ENCODE peak calls at places on chromosomes 4 and X, in eight cellular contexts. R is Peyer's patch, M is uterus, B is lung, J is tibial artery, X is ovary, I is gastrocnemius medialis, W is stomach. L is an unnamed sample. For H3K4me1, the result is how much of the 10 kb centered on the place peaks cover.

GRCh38 chr4:151418385-151418784 is 9.4 kb downstream of the FHIP1A start:
- DNase-seq in W (no peak), X (no peak), I (no peak), R (no peak), M (no peak), J (no peak), B (no peak), L (peak)

GRCh38 chrX:130874751-130875150 is 28.3 kb downstream of the ENOX2 start:
- DNase-seq in R (no peak), M (no peak), B (no peak), I (no peak), X (no peak), J (no peak), W (no peak), L (no peak)

GRCh38 chrX:40176256-40176978 is 78.7 kb upstream of the BCOR start:
- DNase-seq in W (peak), M (peak), J (peak), B (peak), X (peak), R (peak), I (peak), L (peak)

GRCh38 chrX:19785647-19786046 is 101.8 kb downstream of the SH3KBP1 start:
- DNase-seq in M (no peak), B (no peak), X (no peak), I (no peak), R (no peak), W (no peak), J (no peak), L (no peak)

GRCh38 chr4:70754470-70754869 is 32.7 kb downstream of the RUFY3 start:
- DNase-seq in W (no peak), I (no peak), M (no peak), X (no peak), B (no peak), R (no peak), J (no peak), L (no peak)

GRCh38 chr4:74283614-74284013 is 24.7 kb upstream of the EPGN start:
- DNase-seq in W (no peak), B (no peak), X (no peak), R (no peak), M (no peak), J (no peak), I (no peak), L (no peak)

GRCh38 chr4:172995704-172996103 is 172.9 kb upstream of the GALNT7 start:
- DNase-seq in R (no peak), J (no peak), X (no peak), M (no peak), B (no peak), I (no peak), W (no peak), L (no peak)

GRCh38 chr4:11505225-11505971 is 76.7 kb upstream of the HS3ST1 start:
- DNase-seq in J (no peak), X (no peak), I (no peak), R (peak), W (peak), B (no peak), M (no peak), L (no peak)

GRCh38 chr4:61332671-61333070 is 132.5 kb downstream of the ADGRL3 start:
- DNase-seq in B (no peak), I (no peak), M (no peak), X (no peak), J (no peak), W (no peak), R (no peak), L (no peak)

GRCh38 chr4:119110121-119110520 is 25.5 kb upstream of the MYOZ2 start:
- DNase-seq in B (no peak), M (no peak), W (no peak), R (no peak), X (no peak), I (no peak), J (no peak), L (no peak)

GRCh38 chr4:156971623-156972369 is at the start of gene PDGFC:
- DNase-seq in I (peak), M (peak), R (peak), X (peak), B (peak), J (peak), W (peak), L (peak)

GRCh38 chr4:143372093-143372915 is 35.6 kb downstream of the GAB1 start:
- DNase-seq in W (no peak), X (no peak), B (no peak), I (no peak), M (no peak), J (no peak), R (no peak), L (no peak)

GRCh38 chrX:288561-288991 is 7.4 kb downstream of the PLCXD1 start:
- DNase-seq in W (no peak), B (no peak), I (no peak), R (no peak), J (no peak), M (no peak), X (no peak), L (peak)

GRCh38 chrX:10847333-10847732 is 226.9 kb upstream of the MID1 start:
- DNase-seq in B (no peak), I (no peak), X (no peak), R (no peak), W (no peak), M (no peak), J (no peak), L (no peak)

GRCh38 chr4:57191523-57192034 is 81.4 kb upstream of the IGFBP7 start:
- DNase-seq in W (no peak), R (no peak), B (no peak), I (no peak), J (no peak), M (no peak), X (no peak), L (no peak)

GRCh38 chrX:72620550-72621145 is 48.0 kb upstream of the HDAC8 start:
- DNase-seq in B (no peak), R (peak), I (peak), M (peak), J (peak), X (peak), W (peak), L (no peak)

GRCh38 chrX:19888419-19888879 is 1.0 kb upstream of the SH3KBP1 start:
- DNase-seq in B (no peak), M (peak), X (peak), I (no peak), W (no peak), R (no peak), J (no peak), L (peak)

GRCh38 chrX:15745179-15745578 is 7.1 kb downstream of the CA5B start:
- DNase-seq in X (no peak), I (no peak), J (no peak), B (no peak), M (no peak), W (no peak), R (no peak), L (no peak)

GRCh38 chr4:10831727-10832408 is 147.3 kb upstream of the CLNK start:
- DNase-seq in M (no peak), B (no peak), J (no peak), W (no peak), X (no peak), I (no peak), R (no peak), L (no peak)

GRCh38 chr4:108072300-108072699 is 82.6 kb downstream of the HADH start:
- DNase-seq in X (no peak), M (no peak), B (no peak), I (no peak), W (no peak), J (no peak), R (no peak), L (no peak)

GRCh38 chr4:144820115-144820514 is 174.2 kb downstream of the HHIP start:
- DNase-seq in X (no peak), R (no peak), W (no peak), J (no peak), I (no peak), M (no peak), B (no peak), L (no peak)

GRCh38 chr4:109389367-109390118 is 44.1 kb upstream of the SEC24B start:
- DNase-seq in J (no peak), R (no peak), B (no peak), I (no peak), W (no peak), X (peak), M (no peak), L (no peak)

GRCh38 chr4:71396382-71396781 is 57.6 kb downstream of the SLC4A4 start:
- DNase-seq in R (no peak), M (no peak), W (no peak), X (no peak), J (no peak), I (no peak), B (no peak), L (peak)

GRCh38 chr4:184689681-184690080 is 40.1 kb downstream of the PRIMPOL start:
- DNase-seq in M (no peak), B (no peak), R (no peak), X (no peak), I (no peak), J (no peak), W (no peak), L (no peak)

GRCh38 chr4:2929469-2929868 is 33.7 kb downstream of the NOP14 start:
- DNase-seq in M (peak), I (no peak), X (no peak), W (peak), J (peak), R (peak), B (no peak), L (no peak)

GRCh38 chr4:153612878-153613277 is 71.2 kb upstream of the TLR2 start:
- DNase-seq in I (no peak), M (no peak), W (no peak), X (no peak), J (no peak), B (no peak), R (no peak), L (no peak)

GRCh38 chrX:103607385-103608304 is at the start of gene TCEAL3:
- DNase-seq in B (peak), J (peak), I (no peak), M (peak), X (peak), R (peak), W (peak), L (peak)

GRCh38 chrX:43971966-43972961 is 926 bp downstream of the NDP start:
- DNase-seq in R (no peak), J (no peak), W (no peak), B (no peak), M (no peak), X (no peak), I (no peak), L (no peak)

DNA sequence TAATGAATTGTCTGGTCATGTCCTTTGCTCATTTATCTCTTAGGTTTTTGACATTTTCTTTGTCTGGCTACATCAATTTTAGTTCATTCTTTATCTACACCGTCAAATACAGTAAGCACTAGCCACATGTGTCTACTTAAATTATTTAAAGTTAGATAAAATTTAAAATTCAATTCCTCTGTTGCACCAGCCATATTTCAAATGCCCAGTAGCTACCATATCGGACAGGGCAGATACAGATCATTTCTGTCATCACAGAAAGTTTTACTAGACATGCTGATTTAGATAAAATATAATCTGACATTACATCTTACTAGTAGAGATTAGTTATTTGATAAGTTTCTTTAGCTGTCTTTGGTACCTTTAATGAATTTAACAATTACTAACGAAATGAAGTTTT is 61.1 kb downstream of the WDR19 start:
- DNase-seq in W (no peak), B (no peak), M (no peak), I (no peak), J (no peak), X (no peak), R (no peak), L (no peak)
- H3K4me1 ChIP-seq in W (under half), B (under half), M (under half), I (under half), J (under half), X (under half), R (under half), L (under half)

GRCh38 chr4:41212221-41213203 is 1.8 kb downstream of the APBB2 start:
- DNase-seq in J (no peak), W (peak), B (peak), I (peak), R (no peak), M (peak), X (peak), L (peak)
- TF ChIP-seq CTCF in J (peak), W (peak), B (peak), I (no peak), R (peak), M (peak), X (peak), L (peak)

DNA sequence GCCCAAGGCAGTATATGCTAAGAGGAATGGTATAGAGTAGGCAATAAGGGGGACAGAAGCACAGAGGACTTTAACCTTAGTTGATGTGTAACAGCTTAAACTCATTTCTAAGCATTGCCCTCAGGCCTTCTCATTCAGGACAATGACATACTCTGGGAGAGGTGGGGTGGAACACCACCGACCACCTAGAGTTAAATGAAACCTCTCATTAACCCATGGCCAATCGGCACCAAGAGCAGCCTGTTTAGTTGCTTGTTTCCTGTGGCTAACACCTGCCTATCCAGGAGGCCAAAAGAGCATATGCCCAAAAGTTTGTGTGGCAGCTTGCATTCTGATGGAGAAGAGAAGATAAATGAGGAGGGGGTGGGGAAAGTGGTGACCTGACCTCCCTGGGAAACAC is 88.7 kb upstream of the PLAC1 start:
- DNase-seq in W (no peak), X (no peak), J (no peak), R (no peak), M (no peak), I (no peak), B (no peak), L (no peak)
- H3K4me1 ChIP-seq in W (under half), X (under half), J (under half), R (under half), M (under half), I (under half), B (under half), L (under half)

GRCh38 chr4:8266088-8266487 is 3.5 kb upstream of the HTRA3 start:
- DNase-seq in X (no peak), M (no peak), B (no peak), I (no peak), R (no peak), W (no peak), J (no peak), L (peak)

GRCh38 chr4:8268211-8268610 is 1.3 kb upstream of the HTRA3 start:
- DNase-seq in M (no peak), R (no peak), W (no peak), J (no peak), I (no peak), B (no peak), X (no peak), L (no peak)

GRCh38 chr4:8266508-8266907 is 3.0 kb upstream of the HTRA3 start:
- DNase-seq in J (no peak), X (no peak), R (no peak), W (no peak), B (no peak), I (no peak), M (no peak), L (peak)

GRCh38 chr4:8265171-8265929 is 4.2 kb upstream of the HTRA3 start:
- DNase-seq in M (no peak), I (no peak), J (no peak), R (no peak), X (no peak), W (no peak), B (no peak), L (peak)

GRCh38 chr4:8267077-8267476 is 2.5 kb upstream of the HTRA3 start:
- DNase-seq in J (no peak), W (peak), M (peak), R (peak), X (peak), I (no peak), B (peak), L (peak)
- TF ChIP-seq CTCF in J (peak), W (peak), M (peak), R (peak), X (peak), I (no peak), B (peak), L (peak)

GRCh38 chr4:39044364-39044946 is 12.2 kb upstream of the TMEM156 start:
- DNase-seq in J (peak), R (peak), I (peak), X (peak), W (peak), B (peak), M (peak), L (peak)

GRCh38 chr4:39045791-39046221 is 13.6 kb upstream of the TMEM156 start:
- DNase-seq in X (no peak), B (no peak), I (no peak), M (no peak), R (no peak), W (no peak), J (no peak), L (no peak)

GRCh38 chr4:39043697-39044363 is 11.6 kb upstream of the TMEM156 start:
- DNase-seq in I (no peak), R (no peak), B (no peak), J (no peak), M (no peak), X (no peak), W (no peak), L (peak)

GRCh38 chr4:39046243-39046642 is 14.0 kb upstream of the TMEM156 start:
- DNase-seq in B (no peak), R (no peak), W (no peak), X (no peak), I (no peak), M (no peak), J (no peak), L (no peak)

GRCh38 chr4:39044947-39045734 is 12.9 kb upstream of the TMEM156 start:
- DNase-seq in R (no peak), W (peak), X (peak), M (no peak), I (no peak), J (peak), B (no peak), L (peak)
- H3K4me1 ChIP-seq in R (under half), W (half or more), X (under half), M (under half), I (under half), J (under half), B (under half), L (under half)

GRCh38 chr4:72553540-72553939 is 15.5 kb downstream of the ADAMTS3 start:
- DNase-seq in I (no peak), R (no peak), B (no peak), X (no peak), M (no peak), W (no peak), J (no peak), L (no peak)
- TF ChIP-seq CTCF in I (no peak), R (no peak), B (no peak), X (no peak), M (no peak), W (no peak), J (no peak), L (no peak)

GRCh38 chr4:82489987-82490386 is 59.6 kb downstream of the ENOPH1 start:
- DNase-seq in R (no peak), M (no peak), X (no peak), J (no peak), B (no peak), I (no peak), W (no peak), L (no peak)
- H3K4me1 ChIP-seq in R (under half), M (under half), X (under half), J (under half), B (under half), I (under half), W (under half), L (under half)

GRCh38 chr4:146342600-146343192 is 128.4 kb downstream of the REELD1 start:
- DNase-seq in M (no peak), X (no peak), I (no peak), J (no peak), W (no peak), B (no peak), R (no peak), L (no peak)
- TF ChIP-seq CTCF in M (peak), X (peak), I (no peak), J (peak), W (no peak), B (peak), R (peak), L (peak)

GRCh38 chrX:111090458-111090857 is 5.5 kb upstream of the PAK3 start:
- DNase-seq in W (no peak), X (no peak), B (no peak), R (no peak), I (no peak), J (no peak), M (no peak), L (no peak)
- H3K4me1 ChIP-seq in W (under half), X (under half), B (under half), R (under half), I (under half), J (under half), M (under half), L (under half)

L was measured in osteoblast.